ENCODE peak calls at places on chromosomes 5 and 9, in eight cellular contexts. One of them, this sample, is unnamed.

GRCh38 chr9:84140535-84141101 is 160.0 kb downstream of the RMI1 start:
- DNase-seq in stimulated activated effector memory CD8-positive, alpha-beta T cell treated with anti-CD3 and anti-CD28 coated beads, Interleukin-12 subunit alpha, Interleukin-12 subunit beta, amount 100 ng/mL, for 72 hours: peak
- DNase-seq in activated naive CD8-positive, alpha-beta T cell treated with anti-CD3 and anti-CD28 coated beads for 36 hours: peak
- DNase-seq in EL: peak
- DNase-seq in activated CD4-positive, alpha-beta T cell treated with anti-CD3 and anti-CD28 coated beads for 24 hours: no peak
- DNase-seq in thoracic aorta: no peak
- DNase-seq in RPMI8226: peak
- DNase-seq in HEK293T: no peak
- DNase-seq in this sample: no peak

GRCh38 chr9:107698779-107699564 is 209.4 kb upstream of the KLF4 start:
- DNase-seq in activated naive CD8-positive, alpha-beta T cell treated with anti-CD3 and anti-CD28 coated beads for 36 hours: no peak
- DNase-seq in HEK293T: no peak
- DNase-seq in thoracic aorta: no peak
- DNase-seq in stimulated activated effector memory CD8-positive, alpha-beta T cell treated with anti-CD3 and anti-CD28 coated beads, Interleukin-12 subunit alpha, Interleukin-12 subunit beta, amount 100 ng/mL, for 72 hours: no peak
- DNase-seq in RPMI8226: no peak
- DNase-seq in EL: no peak
- DNase-seq in activated CD4-positive, alpha-beta T cell treated with anti-CD3 and anti-CD28 coated beads for 24 hours: no peak
- DNase-seq in this sample: no peak

GRCh38 chr5:16453609-16454008 is 12.0 kb downstream of the ZNF622 start:
- DNase-seq in activated naive CD8-positive, alpha-beta T cell treated with anti-CD3 and anti-CD28 coated beads for 36 hours: no peak
- DNase-seq in thoracic aorta: no peak
- DNase-seq in RPMI8226: no peak
- DNase-seq in activated CD4-positive, alpha-beta T cell treated with anti-CD3 and anti-CD28 coated beads for 24 hours: no peak
- DNase-seq in stimulated activated effector memory CD8-positive, alpha-beta T cell treated with anti-CD3 and anti-CD28 coated beads, Interleukin-12 subunit alpha, Interleukin-12 subunit beta, amount 100 ng/mL, for 72 hours: no peak
- DNase-seq in EL: no peak
- DNase-seq in HEK293T: no peak
- DNase-seq in this sample: no peak

GRCh38 chr5:14869286-14870164 is 2.1 kb downstream of the ANKH start:
- DNase-seq in thoracic aorta: no peak
- DNase-seq in HEK293T: no peak
- DNase-seq in RPMI8226: peak
- DNase-seq in activated naive CD8-positive, alpha-beta T cell treated with anti-CD3 and anti-CD28 coated beads for 36 hours: peak
- DNase-seq in activated CD4-positive, alpha-beta T cell treated with anti-CD3 and anti-CD28 coated beads for 24 hours: peak
- DNase-seq in EL: no peak
- DNase-seq in stimulated activated effector memory CD8-positive, alpha-beta T cell treated with anti-CD3 and anti-CD28 coated beads, Interleukin-12 subunit alpha, Interleukin-12 subunit beta, amount 100 ng/mL, for 72 hours: peak
- DNase-seq in this sample: no peak

GRCh38 chr5:172477466-172477865 is 23.1 kb upstream of the SH3PXD2B start:
- DNase-seq in stimulated activated effector memory CD8-positive, alpha-beta T cell treated with anti-CD3 and anti-CD28 coated beads, Interleukin-12 subunit alpha, Interleukin-12 subunit beta, amount 100 ng/mL, for 72 hours: no peak
- DNase-seq in activated CD4-positive, alpha-beta T cell treated with anti-CD3 and anti-CD28 coated beads for 24 hours: no peak
- DNase-seq in EL: no peak
- DNase-seq in HEK293T: no peak
- DNase-seq in activated naive CD8-positive, alpha-beta T cell treated with anti-CD3 and anti-CD28 coated beads for 36 hours: no peak
- DNase-seq in thoracic aorta: no peak
- DNase-seq in RPMI8226: no peak
- DNase-seq in this sample: no peak

GRCh38 chr5:109739741-109740140 is 50.0 kb downstream of the MAN2A1 start:
- DNase-seq in activated CD4-positive, alpha-beta T cell treated with anti-CD3 and anti-CD28 coated beads for 24 hours: no peak
- DNase-seq in stimulated activated effector memory CD8-positive, alpha-beta T cell treated with anti-CD3 and anti-CD28 coated beads, Interleukin-12 subunit alpha, Interleukin-12 subunit beta, amount 100 ng/mL, for 72 hours: no peak
- DNase-seq in thoracic aorta: no peak
- DNase-seq in EL: peak
- DNase-seq in HEK293T: no peak
- DNase-seq in RPMI8226: peak
- DNase-seq in activated naive CD8-positive, alpha-beta T cell treated with anti-CD3 and anti-CD28 coated beads for 36 hours: no peak
- DNase-seq in this sample: no peak

GRCh38 chr5:14328144-14328543 is 185.0 kb downstream of the TRIO start:
- DNase-seq in HEK293T: no peak
- DNase-seq in stimulated activated effector memory CD8-positive, alpha-beta T cell treated with anti-CD3 and anti-CD28 coated beads, Interleukin-12 subunit alpha, Interleukin-12 subunit beta, amount 100 ng/mL, for 72 hours: no peak
- DNase-seq in thoracic aorta: no peak
- DNase-seq in activated CD4-positive, alpha-beta T cell treated with anti-CD3 and anti-CD28 coated beads for 24 hours: no peak
- DNase-seq in RPMI8226: no peak
- DNase-seq in activated naive CD8-positive, alpha-beta T cell treated with anti-CD3 and anti-CD28 coated beads for 36 hours: no peak
- DNase-seq in EL: no peak
- DNase-seq in this sample: no peak

GRCh38 chr5:143063175-143063970 is 293.2 kb downstream of the ARHGAP26 start:
- DNase-seq in RPMI8226: no peak
- DNase-seq in activated naive CD8-positive, alpha-beta T cell treated with anti-CD3 and anti-CD28 coated beads for 36 hours: no peak
- DNase-seq in thoracic aorta: no peak
- DNase-seq in EL: no peak
- DNase-seq in stimulated activated effector memory CD8-positive, alpha-beta T cell treated with anti-CD3 and anti-CD28 coated beads, Interleukin-12 subunit alpha, Interleukin-12 subunit beta, amount 100 ng/mL, for 72 hours: no peak
- DNase-seq in HEK293T: no peak
- DNase-seq in activated CD4-positive, alpha-beta T cell treated with anti-CD3 and anti-CD28 coated beads for 24 hours: no peak
- DNase-seq in this sample: peak

GRCh38 chr9:79107911-79108676 is 463.7 kb upstream of the TLE4 start:
- DNase-seq in activated naive CD8-positive, alpha-beta T cell treated with anti-CD3 and anti-CD28 coated beads for 36 hours: no peak
- DNase-seq in EL: no peak
- DNase-seq in stimulated activated effector memory CD8-positive, alpha-beta T cell treated with anti-CD3 and anti-CD28 coated beads, Interleukin-12 subunit alpha, Interleukin-12 subunit beta, amount 100 ng/mL, for 72 hours: no peak
- DNase-seq in HEK293T: no peak
- DNase-seq in activated CD4-positive, alpha-beta T cell treated with anti-CD3 and anti-CD28 coated beads for 24 hours: no peak
- DNase-seq in thoracic aorta: no peak
- DNase-seq in RPMI8226: no peak
- DNase-seq in this sample: no peak

GRCh38 chr5:94433393-94434149 is 184.8 kb downstream of the KIAA0825 start:
- DNase-seq in activated CD4-positive, alpha-beta T cell treated with anti-CD3 and anti-CD28 coated beads for 24 hours: no peak
- DNase-seq in RPMI8226: peak
- DNase-seq in HEK293T: no peak
- DNase-seq in thoracic aorta: no peak
- DNase-seq in activated naive CD8-positive, alpha-beta T cell treated with anti-CD3 and anti-CD28 coated beads for 36 hours: no peak
- DNase-seq in EL: peak
- DNase-seq in stimulated activated effector memory CD8-positive, alpha-beta T cell treated with anti-CD3 and anti-CD28 coated beads, Interleukin-12 subunit alpha, Interleukin-12 subunit beta, amount 100 ng/mL, for 72 hours: no peak
- DNase-seq in this sample: no peak

GRCh38 chr9:115264333-115264732 is 146.4 kb upstream of the TNC start:
- DNase-seq in EL: peak
- DNase-seq in activated CD4-positive, alpha-beta T cell treated with anti-CD3 and anti-CD28 coated beads for 24 hours: no peak
- DNase-seq in stimulated activated effector memory CD8-positive, alpha-beta T cell treated with anti-CD3 and anti-CD28 coated beads, Interleukin-12 subunit alpha, Interleukin-12 subunit beta, amount 100 ng/mL, for 72 hours: no peak
- DNase-seq in activated naive CD8-positive, alpha-beta T cell treated with anti-CD3 and anti-CD28 coated beads for 36 hours: no peak
- DNase-seq in thoracic aorta: no peak
- DNase-seq in RPMI8226: no peak
- DNase-seq in HEK293T: no peak
- DNase-seq in this sample: no peak

GRCh38 chr5:63164339-63164738 is 585.7 kb downstream of the LRRC70 start:
- DNase-seq in stimulated activated effector memory CD8-positive, alpha-beta T cell treated with anti-CD3 and anti-CD28 coated beads, Interleukin-12 subunit alpha, Interleukin-12 subunit beta, amount 100 ng/mL, for 72 hours: no peak
- DNase-seq in HEK293T: no peak
- DNase-seq in activated naive CD8-positive, alpha-beta T cell treated with anti-CD3 and anti-CD28 coated beads for 36 hours: no peak
- DNase-seq in activated CD4-positive, alpha-beta T cell treated with anti-CD3 and anti-CD28 coated beads for 24 hours: no peak
- DNase-seq in thoracic aorta: no peak
- DNase-seq in EL: no peak
- DNase-seq in RPMI8226: no peak
- DNase-seq in this sample: no peak

This sample was measured in MG63.